ENCODE peak calls at places on chromosomes 12 and 14, in nine cellular contexts. One of them, this sample, is unnamed.

GRCh38 chr14:52286659-52287649 is 19.5 kb downstream of the PTGDR start:
- DNase-seq in A549: no peak
- DNase-seq in GM23338: no peak
- DNase-seq in HepG2: no peak
- DNase-seq in K562: no peak
- DNase-seq in Panc1: no peak
- DNase-seq in SK-N-SH: no peak
- DNase-seq in HCT116: no peak
- DNase-seq in GM12878: no peak
- DNase-seq in this sample: no peak

GRCh38 chr12:103244596-103244995 is 251.2 kb downstream of the C12orf42 start:
- DNase-seq in A549: no peak
- DNase-seq in GM23338: no peak
- DNase-seq in HepG2: no peak
- DNase-seq in K562: no peak
- DNase-seq in Panc1: no peak
- DNase-seq in SK-N-SH: no peak
- DNase-seq in HCT116: no peak
- DNase-seq in GM12878: no peak
- DNase-seq in this sample: no peak

GRCh38 chr12:5244513-5244972 is 187.4 kb upstream of the NTF3 start:
- DNase-seq in A549: no peak
- DNase-seq in GM23338: peak; percentile 67
- DNase-seq in HepG2: no peak
- DNase-seq in K562: peak; percentile 21
- DNase-seq in Panc1: no peak
- DNase-seq in SK-N-SH: no peak
- DNase-seq in HCT116: no peak
- DNase-seq in GM12878: no peak
- DNase-seq in this sample: no peak

GRCh38 chr12:52036587-52037171 is 14.6 kb upstream of the NR4A1 start:
- DNase-seq in A549: peak; percentile 67
- DNase-seq in GM23338: peak; percentile 84
- DNase-seq in HepG2: no peak
- DNase-seq in K562: peak; percentile 81
- DNase-seq in Panc1: no peak
- DNase-seq in SK-N-SH: peak; percentile 89
- DNase-seq in HCT116: no peak
- DNase-seq in GM12878: no peak
- DNase-seq in this sample: peak; percentile 54

GRCh38 chr14:103496776-103497175 is 25.9 kb downstream of the CKB start:
- DNase-seq in A549: no peak
- DNase-seq in GM23338: no peak
- DNase-seq in HepG2: no peak
- DNase-seq in K562: no peak
- DNase-seq in Panc1: no peak
- DNase-seq in SK-N-SH: no peak
- DNase-seq in HCT116: no peak
- DNase-seq in GM12878: no peak
- DNase-seq in this sample: no peak

GRCh38 chr14:34203271-34203722 is 252.4 kb upstream of the EGLN3 start:
- DNase-seq in A549: no peak
- DNase-seq in GM23338: no peak
- DNase-seq in HepG2: no peak
- DNase-seq in K562: no peak
- DNase-seq in Panc1: no peak
- DNase-seq in SK-N-SH: no peak
- DNase-seq in HCT116: no peak
- DNase-seq in GM12878: no peak
- DNase-seq in this sample: no peak

GRCh38 chr14:35818346-35819115 is 7.6 kb upstream of the BRMS1L start:
- DNase-seq in A549: peak; percentile 57
- DNase-seq in GM23338: peak; percentile 75
- DNase-seq in HepG2: peak; percentile 86
- DNase-seq in K562: peak; percentile 52
- DNase-seq in Panc1: no peak
- DNase-seq in SK-N-SH: peak; percentile 72
- DNase-seq in HCT116: no peak
- DNase-seq in GM12878: no peak
- DNase-seq in this sample: peak; percentile 39

GRCh38 chr12:77893918-77894317 is 63.2 kb downstream of the NAV3 start:
- DNase-seq in A549: peak; percentile 11
- DNase-seq in GM23338: peak; percentile 39
- DNase-seq in HepG2: peak; percentile 17
- DNase-seq in K562: no peak
- DNase-seq in Panc1: peak; percentile 28
- DNase-seq in SK-N-SH: no peak
- DNase-seq in HCT116: peak; percentile 87
- DNase-seq in GM12878: no peak
- DNase-seq in this sample: no peak

GRCh38 chr12:112973016-112973711 is 5.2 kb upstream of the OAS2 start:
- DNase-seq in A549: no peak
- DNase-seq in GM23338: no peak
- DNase-seq in HepG2: no peak
- DNase-seq in K562: no peak
- DNase-seq in Panc1: no peak
- DNase-seq in SK-N-SH: no peak
- DNase-seq in HCT116: no peak
- DNase-seq in GM12878: no peak
- DNase-seq in this sample: no peak

GRCh38 chr12:112973712-112974305 is 4.5 kb upstream of the OAS2 start:
- DNase-seq in A549: no peak
- DNase-seq in GM23338: no peak
- DNase-seq in HepG2: no peak
- DNase-seq in K562: no peak
- DNase-seq in Panc1: no peak
- DNase-seq in SK-N-SH: no peak
- DNase-seq in HCT116: no peak
- DNase-seq in GM12878: no peak
- DNase-seq in this sample: no peak

GRCh38 chr12:112977139-112977538 is 1.2 kb upstream of the OAS2 start:
- DNase-seq in A549: no peak
- DNase-seq in GM23338: no peak
- DNase-seq in HepG2: no peak
- DNase-seq in K562: no peak
- DNase-seq in Panc1: no peak
- DNase-seq in SK-N-SH: no peak
- DNase-seq in HCT116: no peak
- DNase-seq in GM12878: no peak
- DNase-seq in this sample: no peak

GRCh38 chr12:112977641-112978040 is 678 bp upstream of the OAS2 start:
- DNase-seq in A549: no peak
- DNase-seq in GM23338: no peak
- DNase-seq in HepG2: no peak
- DNase-seq in K562: no peak
- DNase-seq in Panc1: no peak
- DNase-seq in SK-N-SH: no peak
- DNase-seq in HCT116: no peak
- DNase-seq in GM12878: no peak
- DNase-seq in this sample: no peak

GRCh38 chr12:112974904-112975303 is 3.4 kb upstream of the OAS2 start:
- DNase-seq in A549: no peak
- DNase-seq in GM23338: no peak
- DNase-seq in HepG2: no peak
- DNase-seq in K562: no peak
- DNase-seq in Panc1: no peak
- DNase-seq in SK-N-SH: no peak
- DNase-seq in HCT116: no peak
- DNase-seq in GM12878: no peak
- DNase-seq in this sample: no peak
- TF ChIP-seq REST in A549: no peak
- TF ChIP-seq REST in GM23338: no peak
- TF ChIP-seq REST in HepG2: no peak
- TF ChIP-seq REST in K562: no peak
- TF ChIP-seq REST in Panc1: no peak
- TF ChIP-seq REST in SK-N-SH: no peak
- TF ChIP-seq REST in HCT116: no peak
- TF ChIP-seq REST in GM12878: no peak
- TF ChIP-seq REST in this sample: no peak

GRCh38 chr12:76664731-76665130 is 99.2 kb upstream of the ZDHHC17 start:
- DNase-seq in A549: no peak
- DNase-seq in GM23338: no peak
- DNase-seq in HepG2: no peak
- DNase-seq in K562: no peak
- DNase-seq in Panc1: no peak
- DNase-seq in SK-N-SH: no peak
- DNase-seq in HCT116: no peak
- DNase-seq in GM12878: no peak
- DNase-seq in this sample: no peak

GRCh38 chr12:76669981-76670380 is 93.9 kb upstream of the ZDHHC17 start:
- DNase-seq in A549: no peak
- DNase-seq in GM23338: no peak
- DNase-seq in HepG2: no peak
- DNase-seq in K562: no peak
- DNase-seq in Panc1: no peak
- DNase-seq in SK-N-SH: no peak
- DNase-seq in HCT116: no peak
- DNase-seq in GM12878: no peak
- DNase-seq in this sample: no peak

GRCh38 chr12:76670776-76671175 is 93.1 kb upstream of the ZDHHC17 start:
- DNase-seq in A549: no peak
- DNase-seq in GM23338: no peak
- DNase-seq in HepG2: no peak
- DNase-seq in K562: no peak
- DNase-seq in Panc1: no peak
- DNase-seq in SK-N-SH: no peak
- DNase-seq in HCT116: no peak
- DNase-seq in GM12878: no peak
- DNase-seq in this sample: no peak

DNA sequence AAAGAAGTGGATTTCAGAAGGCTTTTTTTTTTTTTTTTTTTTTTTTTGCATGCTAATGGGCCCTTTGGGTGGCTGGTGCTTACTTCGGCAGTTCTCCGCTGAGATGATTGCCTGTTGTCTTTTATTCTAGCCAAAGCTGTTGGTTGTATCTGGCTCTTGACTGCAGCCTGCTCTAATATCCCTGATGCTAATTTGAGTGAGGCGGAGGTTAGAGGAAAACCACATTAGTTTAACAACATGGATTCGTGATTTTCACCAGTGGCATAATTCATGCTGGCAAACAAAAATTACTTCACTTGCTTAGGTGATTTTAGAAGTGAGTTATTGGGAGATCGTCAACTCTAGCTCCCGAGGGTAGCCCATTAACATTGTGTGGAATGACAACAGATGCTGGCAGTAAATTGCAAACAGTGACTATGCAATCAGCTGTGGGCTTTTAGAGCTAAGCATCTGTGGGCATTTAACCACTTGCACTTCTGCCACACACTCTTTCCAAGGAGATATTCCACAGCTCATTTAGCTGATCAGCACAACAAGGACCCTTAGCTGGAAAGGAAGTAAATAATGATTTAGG is 97.6 kb upstream of the ZDHHC17 start:
- DNase-seq in A549: no peak
- DNase-seq in GM23338: no peak
- DNase-seq in HepG2: no peak
- DNase-seq in K562: no peak
- DNase-seq in Panc1: no peak
- DNase-seq in SK-N-SH: no peak
- DNase-seq in HCT116: no peak
- DNase-seq in GM12878: no peak
- DNase-seq in this sample: no peak
- H3K27ac ChIP-seq in A549: no peak overlapping the region
- H3K27ac ChIP-seq in GM23338: no peak overlapping the region
- H3K27ac ChIP-seq in HepG2: no peak overlapping the region
- H3K27ac ChIP-seq in K562: no peak overlapping the region
- H3K27ac ChIP-seq in Panc1: no peak overlapping the region
- H3K27ac ChIP-seq in SK-N-SH: no peak overlapping the region
- H3K27ac ChIP-seq in HCT116: no peak overlapping the region
- H3K27ac ChIP-seq in GM12878: no peak overlapping the region
- H3K27ac ChIP-seq in this sample: peak overlapping the region; percentile 55

DNA sequence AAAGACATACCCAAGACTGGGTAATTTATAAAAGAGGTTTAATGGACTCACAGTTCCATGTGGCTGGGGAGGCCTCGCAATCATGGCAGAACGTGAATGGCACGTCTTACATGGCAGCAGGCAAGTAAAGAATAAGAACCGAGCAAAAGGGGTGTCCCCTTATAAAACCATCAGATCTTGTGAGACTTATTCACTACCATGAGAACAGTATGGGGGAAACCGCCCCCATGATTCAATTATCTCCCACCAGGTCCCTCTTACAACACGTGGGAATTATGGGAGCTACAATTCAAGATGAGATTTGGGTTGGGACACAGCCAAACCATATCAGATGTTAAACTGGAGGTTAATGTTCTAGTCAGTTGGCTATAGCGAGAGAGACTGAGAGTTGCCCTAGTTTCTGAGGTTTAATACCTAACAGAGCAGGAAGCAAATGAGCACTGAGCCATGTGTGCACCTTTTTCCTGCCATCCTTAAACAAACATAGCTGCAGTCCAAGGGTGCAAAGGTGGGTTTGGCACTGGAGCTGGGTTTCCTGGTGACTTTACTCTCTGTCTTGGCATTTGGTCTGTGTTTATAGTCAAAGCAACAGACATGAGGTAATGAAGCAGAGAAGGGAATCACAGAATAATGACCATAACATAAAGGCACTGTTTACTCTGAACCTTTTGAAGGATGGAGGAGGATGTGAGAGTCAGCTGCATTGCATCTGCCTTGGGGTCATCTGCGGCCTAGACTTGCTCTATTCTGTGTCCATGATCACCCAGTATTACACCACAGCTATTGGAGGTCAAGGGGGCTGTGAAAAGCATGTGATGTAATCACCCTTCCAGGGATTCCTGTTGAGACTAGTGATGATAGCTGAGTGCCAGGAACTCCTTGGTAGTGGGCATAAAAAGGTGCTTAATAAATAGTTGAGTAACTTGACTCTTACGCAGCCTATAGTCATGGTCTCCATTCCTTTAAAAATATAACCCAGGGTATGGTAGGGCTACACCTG is 83.6 kb upstream of the USP44 start:
- DNase-seq in A549: no peak
- DNase-seq in GM23338: no peak
- DNase-seq in HepG2: peak; percentile 82
- DNase-seq in K562: no peak
- DNase-seq in Panc1: no peak
- DNase-seq in SK-N-SH: no peak
- DNase-seq in HCT116: no peak
- DNase-seq in GM12878: no peak
- DNase-seq in this sample: no peak
- TF ChIP-seq REST in A549: no peak
- TF ChIP-seq REST in GM23338: no peak
- TF ChIP-seq REST in HepG2: no peak
- TF ChIP-seq REST in K562: no peak
- TF ChIP-seq REST in Panc1: no peak
- TF ChIP-seq REST in SK-N-SH: no peak
- TF ChIP-seq REST in HCT116: no peak
- TF ChIP-seq REST in GM12878: no peak
- TF ChIP-seq REST in this sample: no peak

GRCh38 chr12:55683676-55684075 is 24.0 kb downstream of the ITGA7 start:
- DNase-seq in A549: no peak
- DNase-seq in GM23338: no peak
- DNase-seq in HepG2: no peak
- DNase-seq in K562: no peak
- DNase-seq in Panc1: no peak
- DNase-seq in SK-N-SH: no peak
- DNase-seq in HCT116: no peak
- DNase-seq in GM12878: no peak
- DNase-seq in this sample: no peak

GRCh38 chr12:55684761-55685370 is 22.8 kb downstream of the ITGA7 start:
- DNase-seq in A549: no peak
- DNase-seq in GM23338: no peak
- DNase-seq in HepG2: no peak
- DNase-seq in K562: no peak
- DNase-seq in Panc1: no peak
- DNase-seq in SK-N-SH: no peak
- DNase-seq in HCT116: no peak
- DNase-seq in GM12878: no peak
- DNase-seq in this sample: no peak

GRCh38 chr12:55681142-55682077 is 26.3 kb downstream of the ITGA7 start:
- DNase-seq in A549: peak; percentile 90
- DNase-seq in GM23338: peak; percentile 94
- DNase-seq in HepG2: peak; percentile 92
- DNase-seq in K562: peak; percentile 71
- DNase-seq in Panc1: no peak
- DNase-seq in SK-N-SH: no peak
- DNase-seq in HCT116: peak; percentile 87
- DNase-seq in GM12878: no peak
- DNase-seq in this sample: peak; percentile 61

GRCh38 chr12:55679691-55680090 is 28.0 kb downstream of the ITGA7 start:
- DNase-seq in A549: no peak
- DNase-seq in GM23338: no peak
- DNase-seq in HepG2: no peak
- DNase-seq in K562: no peak
- DNase-seq in Panc1: no peak
- DNase-seq in SK-N-SH: no peak
- DNase-seq in HCT116: no peak
- DNase-seq in GM12878: no peak
- DNase-seq in this sample: no peak

GRCh38 chr12:55682087-55682796 is 25.5 kb downstream of the ITGA7 start:
- DNase-seq in A549: peak; percentile 23
- DNase-seq in GM23338: no peak
- DNase-seq in HepG2: peak; percentile 41
- DNase-seq in K562: no peak
- DNase-seq in Panc1: no peak
- DNase-seq in SK-N-SH: no peak
- DNase-seq in HCT116: no peak
- DNase-seq in GM12878: no peak
- DNase-seq in this sample: no peak
- H3K27ac ChIP-seq in A549: peak overlapping the region; percentile 66
- H3K27ac ChIP-seq in GM23338: no peak overlapping the region
- H3K27ac ChIP-seq in HepG2: peak overlapping the region; percentile 72
- H3K27ac ChIP-seq in K562: no peak overlapping the region
- H3K27ac ChIP-seq in Panc1: peak overlapping the region; percentile 18
- H3K27ac ChIP-seq in SK-N-SH: no peak overlapping the region
- H3K27ac ChIP-seq in HCT116: peak overlapping the region; percentile 77
- H3K27ac ChIP-seq in GM12878: no peak overlapping the region
- H3K27ac ChIP-seq in this sample: no peak overlapping the region